ENCODE peak calls at places on chromosome 10, in seven cellular contexts. O is NAMALWA; I is naive thymus-derived CD8-positive, alpha-beta T cell; K is cardiac muscle cell; W is left colon; B is activated CD4-positive, alpha-beta T cell treated with anti-CD3 and anti-CD28 coated beads for 24 hours; Z is astrocyte of the cerebellum. E is an unnamed sample.

GRCh38 chr10:29877798-29878491 is 181.4 kb downstream of the JCAD start:
- DNase-seq in K (no peak), I (no peak), O (no peak), Z (no peak), W (no peak), B (no peak), E (no peak)

GRCh38 chr10:16602104-16602735 is 80.5 kb upstream of the C1QL3 start:
- DNase-seq in B (no peak), I (no peak), Z (no peak), K (no peak), O (no peak), W (no peak), E (no peak)

GRCh38 chr10:62459072-62459471 is 84.9 kb downstream of the ZNF365 start:
- DNase-seq in W (no peak), O (no peak), B (no peak), K (no peak), I (no peak), Z (no peak), E (peak)

GRCh38 chr10:16644146-16644545 is 122.5 kb upstream of the C1QL3 start:
- DNase-seq in O (no peak), K (no peak), B (no peak), W (no peak), Z (no peak), I (no peak), E (no peak)

GRCh38 chr10:45144666-45145065 is 143.9 kb downstream of the ZNF22 start:
- DNase-seq in W (no peak), K (no peak), B (no peak), I (no peak), Z (no peak), O (no peak), E (no peak)

GRCh38 chr10:126229701-126230100 is 158.6 kb downstream of the ADAM12 start:
- DNase-seq in Z (no peak), K (no peak), W (no peak), B (no peak), I (no peak), O (no peak), E (no peak)

GRCh38 chr10:84204610-84205009 is 10.3 kb downstream of the CDHR1 start:
- DNase-seq in B (no peak), I (no peak), O (no peak), K (no peak), Z (no peak), W (no peak), E (no peak)

GRCh38 chr10:88270871-88271713 is 312.0 kb downstream of the RNLS start:
- DNase-seq in O (peak), Z (peak), I (peak), B (peak), W (no peak), K (no peak), E (no peak)

GRCh38 chr10:7107287-7107686 is 303.5 kb downstream of the SFMBT2 start:
- DNase-seq in W (no peak), I (no peak), B (no peak), K (no peak), Z (no peak), O (no peak), E (no peak)

GRCh38 chr10:132953428-132953827 is 11.1 kb upstream of the CFAP46 start:
- DNase-seq in I (no peak), B (no peak), O (no peak), K (no peak), W (no peak), Z (no peak), E (no peak)

GRCh38 chr10:131514454-131514853 is 202.9 kb upstream of the TCERG1L start:
- DNase-seq in B (no peak), K (no peak), Z (no peak), I (no peak), W (no peak), O (no peak), E (no peak)

GRCh38 chr10:20287951-20288350 is 471.7 kb downstream of the PLXDC2 start:
- DNase-seq in I (no peak), O (no peak), Z (no peak), W (no peak), K (no peak), B (no peak), E (no peak)

GRCh38 chr10:5588603-5589002 is 63.8 kb downstream of the CALML3 start:
- DNase-seq in K (no peak), O (no peak), W (no peak), I (no peak), Z (no peak), B (no peak), E (peak)

GRCh38 chr10:44857363-44858016 is 53.6 kb upstream of the TMEM72 start:
- DNase-seq in W (no peak), I (peak), O (peak), K (peak), B (peak), Z (peak), E (peak)

GRCh38 chr10:86545097-86545496 is 23.5 kb upstream of the WAPL start:
- DNase-seq in O (no peak), K (no peak), Z (no peak), W (no peak), I (no peak), B (no peak), E (no peak)

GRCh38 chr10:6273351-6273750 is 70.6 kb downstream of the PFKFB3 start:
- DNase-seq in O (no peak), Z (no peak), W (no peak), I (no peak), K (peak), B (no peak), E (no peak)

GRCh38 chr10:114684085-114684821 is 26.2 kb upstream of the ABLIM1 start:
- DNase-seq in B (no peak), I (no peak), K (no peak), Z (no peak), W (peak), O (no peak), E (peak)

GRCh38 chr10:117345143-117345542 is 30.1 kb downstream of the PDZD8 start:
- DNase-seq in O (no peak), I (no peak), W (no peak), K (no peak), B (no peak), Z (no peak), E (no peak)

GRCh38 chr10:30897045-30897444 is 134.6 kb downstream of the ZNF438 start:
- DNase-seq in W (no peak), Z (no peak), K (no peak), I (no peak), B (no peak), O (no peak), E (no peak)

GRCh38 chr10:57818522-57818921 is 449.2 kb downstream of the IPMK start:
- DNase-seq in O (no peak), I (no peak), K (no peak), Z (no peak), B (no peak), W (no peak), E (no peak)

GRCh38 chr10:19719320-19719719 is 96.9 kb upstream of the PLXDC2 start:
- DNase-seq in O (no peak), K (no peak), B (no peak), I (no peak), Z (peak), W (no peak), E (peak)

GRCh38 chr10:69742928-69743602 is 58.6 kb upstream of the COL13A1 start:
- DNase-seq in W (no peak), Z (no peak), O (peak), K (peak), I (no peak), B (no peak), E (no peak)

GRCh38 chr10:44132361-44133289 is 252.3 kb downstream of the CXCL12 start:
- DNase-seq in K (no peak), W (no peak), B (no peak), I (no peak), Z (no peak), O (no peak), E (peak)

GRCh38 chr10:436911-437665 is 252.4 kb downstream of the DIP2C start:
- DNase-seq in B (no peak), Z (no peak), W (no peak), O (no peak), I (no peak), K (no peak), E (no peak)

GRCh38 chr10:21807162-21807561 is 196.4 kb downstream of the DNAJC1 start:
- DNase-seq in B (no peak), W (no peak), O (no peak), Z (no peak), I (no peak), K (peak), E (no peak)

GRCh38 chr10:4062751-4063150 is 277.7 kb upstream of the KLF6 start:
- DNase-seq in K (no peak), W (no peak), I (no peak), O (no peak), Z (no peak), B (no peak), E (no peak)

GRCh38 chr10:124677871-124678565 is 66.2 kb downstream of the FAM53B start:
- DNase-seq in K (peak), Z (no peak), I (no peak), W (no peak), O (no peak), B (no peak), E (no peak)

GRCh38 chr10:105650311-105650710 is 1009.2 kb downstream of the SORCS3 start:
- DNase-seq in K (no peak), O (no peak), Z (no peak), I (no peak), B (no peak), W (no peak), E (no peak)

GRCh38 chr10:86857097-86857825 is 100.2 kb downstream of the MMRN2 start:
- DNase-seq in Z (peak), I (no peak), W (no peak), B (no peak), O (no peak), K (no peak), E (no peak)

GRCh38 chr10:8137726-8138125 is 83.2 kb downstream of the GATA3 start:
- DNase-seq in B (no peak), O (no peak), K (no peak), I (no peak), Z (no peak), W (no peak), E (no peak)

GRCh38 chr10:92395271-92395670 is 104.3 kb downstream of the MARCHF5 start:
- DNase-seq in K (peak), W (no peak), Z (no peak), O (no peak), B (no peak), I (no peak), E (no peak)

E was measured in mucosa of descending colon.